ENCODE peak calls at places on chromosomes 7 and 10, in seven cellular contexts. L is SJSA1, R is colonic mucosa, M is RWPE2, P is dorsolateral prefrontal cortex, S is K562, G is GM23338. D is an unnamed sample. For H3K27me3, the result is how much of the 10 kb centered on the place peaks cover.

GRCh38 chr10:82981137-82981723 is 1106.2 kb downstream of the NRG3 start:
- DNase-seq in L (peak), R (no peak), M (no peak), P (peak), S (no peak), G (no peak), D (peak)

GRCh38 chr7:286278-286677 is 3.7 kb upstream of the FOXL3 start:
- DNase-seq in L (no peak), R (no peak), M (no peak), P (peak), S (no peak), G (no peak), D (no peak)

GRCh38 chr10:26621889-26622681 is 75.4 kb upstream of the PDSS1 start:
- DNase-seq in L (no peak), R (peak), M (no peak), P (peak), S (no peak), G (peak), D (peak)

GRCh38 chr7:54837167-54837566 is 78.2 kb upstream of the SEC61G start:
- DNase-seq in L (no peak), R (no peak), M (no peak), P (no peak), S (no peak), G (no peak), D (no peak)

GRCh38 chr10:104072786-104073185 is 12.9 kb downstream of the COL17A1 start:
- DNase-seq in L (no peak), R (no peak), M (no peak), P (no peak), S (no peak), G (no peak), D (no peak)

GRCh38 chr10:52674474-52674873 is 98.1 kb downstream of the MBL2 start:
- DNase-seq in L (no peak), R (no peak), M (no peak), P (no peak), S (no peak), G (no peak), D (no peak)

GRCh38 chr10:58576736-58577366 is 64.2 kb downstream of the BICC1 start:
- DNase-seq in L (no peak), R (no peak), M (no peak), P (no peak), S (no peak), G (no peak), D (no peak)

GRCh38 chr7:234712-235553 is 42.6 kb downstream of the FAM20C start:
- DNase-seq in L (peak), R (peak), M (no peak), P (no peak), S (no peak), G (no peak), D (no peak)

GRCh38 chr10:115762029-115762428 is 511.0 kb downstream of the GFRA1 start:
- DNase-seq in L (no peak), R (no peak), M (no peak), P (no peak), S (no peak), G (no peak), D (peak)

GRCh38 chr7:65931685-65932084 is 50.3 kb downstream of the GUSB start:
- DNase-seq in L (no peak), R (no peak), M (no peak), P (no peak), S (no peak), G (no peak), D (no peak)

GRCh38 chr10:132512693-132513345 is 24.8 kb upstream of the INPP5A start:
- DNase-seq in L (no peak), R (no peak), M (no peak), P (no peak), S (no peak), G (no peak), D (no peak)

GRCh38 chr10:111600772-111601171 is 523.9 kb downstream of the ADRA2A start:
- DNase-seq in L (no peak), R (peak), M (no peak), P (peak), S (no peak), G (peak), D (no peak)

GRCh38 chr7:145884716-145885514 is 231.7 kb upstream of the CNTNAP2 start:
- DNase-seq in L (no peak), R (no peak), M (no peak), P (no peak), S (no peak), G (no peak), D (no peak)

GRCh38 chr10:49347342-49347741 is 48.4 kb downstream of the C10orf71 start:
- DNase-seq in L (no peak), R (no peak), M (no peak), P (no peak), S (no peak), G (no peak), D (no peak)

GRCh38 chr7:130178251-130178650 is 27.0 kb downstream of the TMEM209 start:
- DNase-seq in L (no peak), R (no peak), M (no peak), P (no peak), S (no peak), G (no peak), D (no peak)

GRCh38 chr10:108454224-108454623 is 1289.7 kb upstream of the SORCS1 start:
- DNase-seq in L (no peak), R (no peak), M (no peak), P (no peak), S (no peak), G (no peak), D (no peak)

GRCh38 chr10:51176976-51177690 is 102.8 kb downstream of the PRKG1 start:
- DNase-seq in L (no peak), R (no peak), M (no peak), P (no peak), S (no peak), G (no peak), D (no peak)

GRCh38 chr10:3525832-3526449 is 259.1 kb downstream of the KLF6 start:
- DNase-seq in L (peak), R (peak), M (peak), P (peak), S (peak), G (no peak), D (peak)

GRCh38 chr7:5695709-5696345 is 85.6 kb downstream of the RNF216 start:
- DNase-seq in L (no peak), R (no peak), M (no peak), P (no peak), S (no peak), G (no peak), D (no peak)

GRCh38 chr10:29634764-29635625 is at the start of gene SVIL:
- DNase-seq in L (peak), R (peak), M (no peak), P (no peak), S (no peak), G (peak), D (no peak)

GRCh38 chr10:86960003-86960862 is 1.8 kb downstream of the SNCG start:
- DNase-seq in L (peak), R (peak), M (no peak), P (no peak), S (peak), G (peak), D (peak)

GRCh38 chr7:148521271-148521670 is 69.3 kb upstream of the C7orf33 start:
- DNase-seq in L (no peak), R (no peak), M (no peak), P (no peak), S (no peak), G (no peak), D (no peak)

GRCh38 chr10:26622891-26623290 is 74.6 kb upstream of the PDSS1 start:
- DNase-seq in L (no peak), R (no peak), M (no peak), P (no peak), S (no peak), G (no peak), D (no peak)

GRCh38 chr7:572668-573495 is 53.2 kb upstream of the PDGFA start:
- DNase-seq in L (no peak), R (no peak), M (no peak), P (no peak), S (no peak), G (peak), D (no peak)

GRCh38 chr7:109637428-109637827 is 1067.8 kb downstream of the DNAJB9 start:
- DNase-seq in L (no peak), R (no peak), M (no peak), P (no peak), S (no peak), G (no peak), D (no peak)

GRCh38 chr10:88249450-88249849 is 333.7 kb downstream of the RNLS start:
- DNase-seq in L (no peak), R (no peak), M (no peak), P (no peak), S (no peak), G (no peak), D (no peak)

GRCh38 chr10:114303556-114303955 is 64.5 kb downstream of the VWA2 start:
- DNase-seq in L (no peak), R (no peak), M (no peak), P (no peak), S (no peak), G (no peak), D (no peak)

GRCh38 chr10:114304566-114305421 is 65.7 kb downstream of the VWA2 start:
- DNase-seq in L (no peak), R (peak), M (no peak), P (peak), S (no peak), G (peak), D (peak)

GRCh38 chr10:114305521-114305925 is 66.5 kb downstream of the VWA2 start:
- DNase-seq in L (no peak), R (no peak), M (no peak), P (no peak), S (no peak), G (no peak), D (no peak)

GRCh38 chr10:114301951-114302710 is 63.1 kb downstream of the VWA2 start:
- DNase-seq in L (no peak), R (no peak), M (no peak), P (no peak), S (no peak), G (no peak), D (peak)

GRCh38 chr10:114304017-114304565 is 65.0 kb downstream of the VWA2 start:
- DNase-seq in L (peak), R (peak), M (no peak), P (peak), S (peak), G (peak), D (peak)
- H3K4me3 ChIP-seq in L (peak), R (peak), M (no peak), P (peak), S (no peak), G (peak), D (no peak)

DNA sequence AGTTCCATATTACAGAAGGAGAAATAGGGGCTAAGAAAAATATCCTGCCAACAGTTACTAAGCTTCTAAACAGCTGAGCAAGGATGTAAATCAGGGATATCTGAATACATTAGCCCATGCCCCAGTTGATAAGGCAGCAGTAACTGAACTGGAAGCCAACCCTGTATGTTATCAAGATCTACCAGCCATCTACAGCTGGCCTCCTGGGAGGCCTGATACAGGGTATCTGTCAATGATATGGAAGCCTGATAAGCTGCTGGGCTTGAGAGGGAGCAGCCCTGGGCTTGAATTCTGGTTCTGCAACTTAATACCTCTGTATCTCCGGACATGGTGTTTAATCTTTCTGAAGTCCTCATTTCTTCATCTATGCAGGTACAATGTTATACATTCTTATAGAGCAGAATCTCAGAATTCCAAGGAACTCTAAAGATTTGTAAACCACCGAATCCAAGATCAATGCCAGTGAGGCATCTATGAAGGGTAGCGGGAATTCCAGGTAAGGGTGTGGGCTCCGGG is 37.9 kb upstream of the AFAP1L2 start:
- DNase-seq in L (no peak), R (no peak), M (no peak), P (no peak), S (no peak), G (no peak), D (no peak)
- H3K27me3 ChIP-seq in L (under half), R (under half), M (under half), P (under half), S (under half), G (under half), D (under half)

GRCh38 chr7:101100858-101101847 is 15.9 kb downstream of the TRIM56 start:
- DNase-seq in L (no peak), R (no peak), M (no peak), P (no peak), S (no peak), G (no peak), D (no peak)
- H3K4me3 ChIP-seq in L (no peak), R (no peak), M (no peak), P (no peak), S (no peak), G (no peak), D (no peak)

GRCh38 chr7:128157906-128158305 is 83.2 kb upstream of the LEP start:
- DNase-seq in L (no peak), R (no peak), M (no peak), P (peak), S (no peak), G (no peak), D (no peak)
- H3K27me3 ChIP-seq in L (under half), R (under half), M (under half), P (under half), S (half or more), G (under half), D (under half)

GRCh38 chr7:153110606-153111005 is 351.1 kb downstream of the ACTR3B start:
- DNase-seq in L (no peak), R (no peak), M (no peak), P (no peak), S (no peak), G (no peak), D (no peak)
- H3K4me3 ChIP-seq in L (no peak), R (no peak), M (no peak), P (no peak), S (no peak), G (no peak), D (no peak)

GRCh38 chr7:2687881-2688318 is at the start of gene AMZ1:
- DNase-seq in L (no peak), R (no peak), M (no peak), P (no peak), S (no peak), G (no peak), D (peak)

GRCh38 chr7:2684501-2684900 is 3.5 kb upstream of the AMZ1 start:
- DNase-seq in L (no peak), R (no peak), M (no peak), P (no peak), S (no peak), G (no peak), D (no peak)

GRCh38 chr7:2688409-2689342 is 674 bp downstream of the AMZ1 start:
- DNase-seq in L (no peak), R (no peak), M (no peak), P (peak), S (no peak), G (no peak), D (no peak)

GRCh38 chr7:2687338-2687869 is 598 bp upstream of the AMZ1 start:
- DNase-seq in L (peak), R (no peak), M (no peak), P (peak), S (no peak), G (no peak), D (no peak)

DNA sequence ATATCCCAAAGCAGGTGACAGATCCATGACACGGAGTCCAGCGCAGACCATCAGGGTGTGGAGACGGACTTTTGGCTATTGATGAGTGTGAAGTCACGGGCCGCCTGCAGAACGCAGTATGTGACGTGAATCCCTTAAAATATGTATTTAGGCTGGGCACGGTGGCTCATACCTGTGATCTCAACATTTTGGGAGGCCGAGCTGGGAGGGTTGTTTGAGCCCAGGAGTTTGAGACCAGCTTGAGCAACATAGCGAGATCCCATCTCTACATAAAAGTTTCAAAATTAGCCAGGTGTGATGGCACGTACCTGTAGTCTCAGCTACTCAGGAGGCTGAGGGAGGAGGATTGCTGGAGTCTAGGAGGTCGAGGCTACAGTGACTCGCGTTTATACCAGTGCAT is 1.9 kb upstream of the AMZ1 start:
- DNase-seq in L (no peak), R (no peak), M (no peak), P (no peak), S (no peak), G (no peak), D (no peak)
- H3K27me3 ChIP-seq in L (under half), R (under half), M (under half), P (under half), S (half or more), G (under half), D (under half)

DNA sequence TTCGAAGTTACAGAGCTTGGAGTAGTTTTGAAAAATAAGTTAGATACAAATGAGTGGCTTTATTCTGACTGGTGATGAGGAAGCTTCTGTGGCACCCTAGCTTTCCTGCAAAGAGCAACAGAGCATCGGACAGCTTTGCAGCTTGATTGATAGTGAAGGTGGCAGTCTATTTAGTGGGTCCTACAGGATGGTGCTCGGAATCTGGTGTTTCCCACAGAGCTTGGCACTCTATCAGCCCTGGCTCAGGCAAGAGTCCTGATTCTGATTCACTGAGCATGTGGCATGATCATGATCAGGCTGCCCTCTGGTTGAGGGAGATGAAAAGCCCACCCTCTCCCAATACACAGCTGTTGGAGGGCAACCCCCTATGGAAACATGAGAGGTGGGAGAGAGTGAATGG is 153.9 kb upstream of the NPVF start:
- DNase-seq in L (no peak), R (no peak), M (no peak), P (no peak), S (no peak), G (no peak), D (no peak)
- H3K4me3 ChIP-seq in L (no peak), R (no peak), M (no peak), P (no peak), S (no peak), G (no peak), D (no peak)

DNA sequence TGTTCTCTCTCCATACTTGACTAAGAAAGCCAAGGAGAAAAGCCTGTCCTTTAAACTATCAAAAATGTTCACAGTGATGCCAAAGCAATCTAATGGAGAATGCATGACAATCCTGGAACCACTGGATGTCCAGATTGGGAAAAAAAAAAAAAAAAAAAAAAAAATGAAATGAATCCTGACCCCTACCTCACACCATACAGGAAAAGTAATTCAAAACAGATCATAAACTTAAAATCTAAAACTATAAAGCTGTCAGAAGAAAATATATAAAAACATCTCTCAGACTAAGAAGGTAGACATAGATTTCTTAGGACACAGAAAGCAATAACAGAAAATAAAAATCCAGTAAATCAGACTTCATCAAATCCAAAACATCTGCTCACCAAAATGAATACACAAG is 18.4 kb downstream of the FBXW4 start:
- DNase-seq in L (no peak), R (no peak), M (no peak), P (no peak), S (no peak), G (no peak), D (no peak)
- H3K27me3 ChIP-seq in L (under half), R (under half), M (under half), P (under half), S (under half), G (under half), D (under half)

DNA sequence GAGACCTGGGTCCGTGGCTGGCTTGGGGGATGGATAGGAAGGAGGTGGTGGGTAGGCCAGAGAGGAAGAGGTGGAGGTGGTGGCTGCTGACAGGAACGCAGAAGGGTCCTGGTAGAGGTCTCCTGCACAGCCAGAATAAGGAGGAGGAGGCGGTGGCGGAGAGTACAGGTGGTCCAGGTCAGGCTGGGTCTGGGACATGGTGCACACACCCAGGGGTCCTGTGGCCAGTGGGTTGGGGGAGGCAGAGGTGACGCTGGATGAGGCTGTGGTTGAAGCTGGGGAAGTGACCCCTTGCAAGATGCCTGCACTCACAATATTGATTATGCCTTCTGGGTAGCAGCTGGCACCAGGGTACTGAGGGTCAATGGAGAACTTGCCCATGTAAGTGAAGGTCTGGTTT is 2.2 kb downstream of the EGR2 start:
- DNase-seq in L (no peak), R (no peak), M (no peak), P (no peak), S (no peak), G (no peak), D (no peak)
- H3K4me3 ChIP-seq in L (no peak), R (no peak), M (no peak), P (no peak), S (no peak), G (no peak), D (no peak)

GRCh38 chr7:128906001-128906765 is 4.3 kb downstream of the KCP start:
- DNase-seq in L (no peak), R (no peak), M (peak), P (no peak), S (no peak), G (no peak), D (no peak)
- H3K27me3 ChIP-seq in L (under half), R (under half), M (under half), P (under half), S (under half), G (under half), D (under half)